ENCODE peak calls at places on chromosomes 11 and 22, in nine cellular contexts. One of them, this sample, is unnamed.

GRCh38 chr11:1931326-1931725 is 11.8 kb downstream of the TNNT3 start:
- ATAC-seq in HCT116: no peak
- ATAC-seq in GM12878: no peak
- ATAC-seq in right lobe of liver: no peak
- ATAC-seq in body of pancreas: no peak
- ATAC-seq in HepG2: no peak
- ATAC-seq in A549: no peak
- ATAC-seq in K562: no peak
- ATAC-seq in IMR-90: peak; percentile 68
- ATAC-seq in this sample: peak; percentile 29

GRCh38 chr11:71568707-71569349 is 3.5 kb downstream of the KRTAP5-10 start:
- ATAC-seq in right lobe of liver: no peak
- ATAC-seq in IMR-90: peak; percentile 51
- ATAC-seq in HepG2: peak; percentile 68
- ATAC-seq in A549: peak; percentile 30
- ATAC-seq in K562: no peak
- ATAC-seq in GM12878: no peak
- ATAC-seq in body of pancreas: no peak
- ATAC-seq in HCT116: no peak
- ATAC-seq in this sample: no peak

GRCh38 chr11:65353900-65354264 is 669 bp upstream of the TIGD3 start:
- ATAC-seq in right lobe of liver: no peak
- ATAC-seq in body of pancreas: peak; percentile 0
- ATAC-seq in IMR-90: peak; percentile 2
- ATAC-seq in K562: no peak
- ATAC-seq in HCT116: no peak
- ATAC-seq in A549: no peak
- ATAC-seq in GM12878: no peak
- ATAC-seq in HepG2: no peak
- ATAC-seq in this sample: peak; percentile 1

GRCh38 chr11:103587951-103588788 is 448.3 kb upstream of the DDI1 start:
- ATAC-seq in HepG2: no peak
- ATAC-seq in right lobe of liver: peak; percentile 79
- ATAC-seq in A549: no peak
- ATAC-seq in HCT116: no peak
- ATAC-seq in K562: no peak
- ATAC-seq in GM12878: no peak
- ATAC-seq in body of pancreas: no peak
- ATAC-seq in IMR-90: no peak
- ATAC-seq in this sample: no peak

GRCh38 chr11:8442301-8442700 is 151.7 kb downstream of the STK33 start:
- ATAC-seq in K562: no peak
- ATAC-seq in body of pancreas: no peak
- ATAC-seq in right lobe of liver: no peak
- ATAC-seq in HepG2: peak; percentile 31
- ATAC-seq in GM12878: no peak
- ATAC-seq in IMR-90: no peak
- ATAC-seq in HCT116: no peak
- ATAC-seq in A549: no peak
- ATAC-seq in this sample: no peak

GRCh38 chr22:42910221-42910942 is 53.3 kb upstream of the ARFGAP3 start:
- ATAC-seq in HCT116: peak; percentile 63
- ATAC-seq in right lobe of liver: no peak
- ATAC-seq in IMR-90: no peak
- ATAC-seq in GM12878: no peak
- ATAC-seq in HepG2: no peak
- ATAC-seq in body of pancreas: no peak
- ATAC-seq in A549: no peak
- ATAC-seq in K562: no peak
- ATAC-seq in this sample: no peak

GRCh38 chr11:112128483-112129121 is 35.3 kb downstream of the IL18 start:
- ATAC-seq in IMR-90: peak; percentile 90
- ATAC-seq in HepG2: no peak
- ATAC-seq in A549: peak; percentile 95
- ATAC-seq in GM12878: no peak
- ATAC-seq in K562: no peak
- ATAC-seq in HCT116: peak; percentile 71
- ATAC-seq in body of pancreas: no peak
- ATAC-seq in right lobe of liver: peak; percentile 61
- ATAC-seq in this sample: peak; percentile 60

GRCh38 chr22:27329471-27329870 is 472.1 kb downstream of the MN1 start:
- ATAC-seq in A549: no peak
- ATAC-seq in body of pancreas: no peak
- ATAC-seq in HCT116: no peak
- ATAC-seq in GM12878: no peak
- ATAC-seq in K562: no peak
- ATAC-seq in HepG2: no peak
- ATAC-seq in right lobe of liver: no peak
- ATAC-seq in IMR-90: no peak
- ATAC-seq in this sample: no peak

GRCh38 chr11:8262552-8263108 is 1.0 kb downstream of the LMO1 start:
- ATAC-seq in body of pancreas: peak; percentile 62
- ATAC-seq in right lobe of liver: peak; percentile 38
- ATAC-seq in K562: no peak
- ATAC-seq in HCT116: no peak
- ATAC-seq in IMR-90: peak; percentile 86
- ATAC-seq in GM12878: peak; percentile 65
- ATAC-seq in A549: peak; percentile 48
- ATAC-seq in HepG2: peak; percentile 48
- ATAC-seq in this sample: peak; percentile 72

GRCh38 chr11:65051389-65051858 is 6.9 kb downstream of the NAALADL1 start:
- ATAC-seq in right lobe of liver: no peak
- ATAC-seq in IMR-90: no peak
- ATAC-seq in GM12878: peak; percentile 53
- ATAC-seq in A549: no peak
- ATAC-seq in K562: no peak
- ATAC-seq in body of pancreas: no peak
- ATAC-seq in HepG2: no peak
- ATAC-seq in HCT116: no peak
- ATAC-seq in this sample: no peak

GRCh38 chr11:86219291-86220193 is 25.0 kb upstream of the EED start:
- ATAC-seq in A549: no peak
- ATAC-seq in HepG2: no peak
- ATAC-seq in IMR-90: no peak
- ATAC-seq in body of pancreas: no peak
- ATAC-seq in right lobe of liver: no peak
- ATAC-seq in K562: no peak
- ATAC-seq in GM12878: peak; percentile 87
- ATAC-seq in HCT116: no peak
- ATAC-seq in this sample: no peak

GRCh38 chr11:14746857-14747256 is 103.3 kb downstream of the PDE3B start:
- ATAC-seq in A549: no peak
- ATAC-seq in body of pancreas: no peak
- ATAC-seq in right lobe of liver: no peak
- ATAC-seq in K562: no peak
- ATAC-seq in IMR-90: no peak
- ATAC-seq in HCT116: no peak
- ATAC-seq in GM12878: no peak
- ATAC-seq in HepG2: no peak
- ATAC-seq in this sample: no peak

GRCh38 chr11:74443071-74443864 is 24.1 kb downstream of the KCNE3 start:
- ATAC-seq in K562: peak; percentile 72
- ATAC-seq in A549: peak; percentile 95
- ATAC-seq in HepG2: peak; percentile 87
- ATAC-seq in IMR-90: peak; percentile 76
- ATAC-seq in right lobe of liver: peak; percentile 98
- ATAC-seq in HCT116: peak; percentile 68
- ATAC-seq in body of pancreas: peak; percentile 87
- ATAC-seq in GM12878: no peak
- ATAC-seq in this sample: no peak

GRCh38 chr11:103851166-103851651 is 185.2 kb upstream of the DDI1 start:
- ATAC-seq in GM12878: no peak
- ATAC-seq in K562: no peak
- ATAC-seq in body of pancreas: peak; percentile 85
- ATAC-seq in right lobe of liver: no peak
- ATAC-seq in IMR-90: peak; percentile 77
- ATAC-seq in HepG2: no peak
- ATAC-seq in HCT116: no peak
- ATAC-seq in A549: no peak
- ATAC-seq in this sample: peak; percentile 92

GRCh38 chr22:20069331-20070042 is 10.6 kb upstream of the DGCR8 start:
- ATAC-seq in GM12878: no peak
- ATAC-seq in HepG2: peak; percentile 18
- ATAC-seq in HCT116: no peak
- ATAC-seq in IMR-90: no peak
- ATAC-seq in body of pancreas: no peak
- ATAC-seq in right lobe of liver: no peak
- ATAC-seq in K562: no peak
- ATAC-seq in A549: no peak
- ATAC-seq in this sample: no peak

GRCh38 chr11:77091146-77091940 is 11.3 kb upstream of the OMP start:
- ATAC-seq in right lobe of liver: peak; percentile 58
- ATAC-seq in K562: peak; percentile 95
- ATAC-seq in HepG2: peak; percentile 62
- ATAC-seq in A549: peak; percentile 89
- ATAC-seq in body of pancreas: peak; percentile 87
- ATAC-seq in GM12878: peak; percentile 97
- ATAC-seq in IMR-90: peak; percentile 99
- ATAC-seq in HCT116: peak; percentile 96
- ATAC-seq in this sample: peak; percentile 76

DNA sequence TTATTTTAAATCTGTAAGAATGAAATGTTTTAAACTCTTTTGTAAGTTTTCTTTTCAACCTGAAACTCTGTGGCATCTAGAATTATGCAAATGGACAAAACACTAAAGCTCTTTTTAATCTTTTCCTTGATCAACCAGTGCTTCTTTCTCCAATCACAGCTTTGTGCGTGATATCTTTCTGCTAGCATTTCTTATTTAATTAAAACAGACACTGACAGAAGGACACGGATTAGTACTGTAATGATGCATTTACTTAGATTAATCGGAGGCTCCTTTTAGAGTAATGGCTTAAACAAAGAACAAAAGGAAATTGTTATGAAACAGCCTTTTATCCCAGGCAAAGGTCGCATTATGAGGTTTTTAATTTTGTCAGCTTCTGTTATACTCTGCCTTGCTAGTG is 48.4 kb upstream of the SOX6 start:
- ATAC-seq in A549: no peak
- ATAC-seq in K562: no peak
- ATAC-seq in HCT116: no peak
- ATAC-seq in GM12878: no peak
- ATAC-seq in right lobe of liver: no peak
- ATAC-seq in body of pancreas: no peak
- ATAC-seq in IMR-90: no peak
- ATAC-seq in HepG2: no peak
- ATAC-seq in this sample: no peak
- H3K27ac ChIP-seq in A549: no peak overlapping the region
- H3K27ac ChIP-seq in K562: no peak overlapping the region
- H3K27ac ChIP-seq in HCT116: no peak overlapping the region
- H3K27ac ChIP-seq in GM12878: no peak overlapping the region
- H3K27ac ChIP-seq in right lobe of liver: no peak overlapping the region
- H3K27ac ChIP-seq in body of pancreas: no peak overlapping the region
- H3K27ac ChIP-seq in IMR-90: no peak overlapping the region
- H3K27ac ChIP-seq in HepG2: no peak overlapping the region
- H3K27ac ChIP-seq in this sample: no peak overlapping the region

GRCh38 chr11:126114486-126115252 is 52.0 kb upstream of the CDON start:
- ATAC-seq in HepG2: peak; percentile 7
- ATAC-seq in body of pancreas: no peak
- ATAC-seq in HCT116: no peak
- ATAC-seq in K562: no peak
- ATAC-seq in A549: no peak
- ATAC-seq in IMR-90: no peak
- ATAC-seq in GM12878: peak; percentile 40
- ATAC-seq in right lobe of liver: no peak
- ATAC-seq in this sample: no peak

GRCh38 chr11:126112547-126112946 is 49.9 kb upstream of the CDON start:
- ATAC-seq in HCT116: no peak
- ATAC-seq in body of pancreas: no peak
- ATAC-seq in right lobe of liver: no peak
- ATAC-seq in GM12878: no peak
- ATAC-seq in HepG2: no peak
- ATAC-seq in A549: no peak
- ATAC-seq in K562: no peak
- ATAC-seq in IMR-90: no peak
- ATAC-seq in this sample: no peak

GRCh38 chr11:126113963-126114362 is 51.3 kb upstream of the CDON start:
- ATAC-seq in right lobe of liver: peak; percentile 39
- ATAC-seq in HepG2: no peak
- ATAC-seq in HCT116: no peak
- ATAC-seq in IMR-90: no peak
- ATAC-seq in body of pancreas: peak; percentile 0
- ATAC-seq in GM12878: no peak
- ATAC-seq in A549: no peak
- ATAC-seq in K562: no peak
- ATAC-seq in this sample: no peak

GRCh38 chr11:126113012-126113411 is 50.3 kb upstream of the CDON start:
- ATAC-seq in HepG2: no peak
- ATAC-seq in GM12878: no peak
- ATAC-seq in A549: no peak
- ATAC-seq in K562: no peak
- ATAC-seq in HCT116: no peak
- ATAC-seq in right lobe of liver: no peak
- ATAC-seq in IMR-90: no peak
- ATAC-seq in body of pancreas: no peak
- ATAC-seq in this sample: no peak

GRCh38 chr11:126113515-126113957 is 50.9 kb upstream of the CDON start:
- ATAC-seq in IMR-90: peak; percentile 76
- ATAC-seq in GM12878: no peak
- ATAC-seq in A549: peak; percentile 75
- ATAC-seq in K562: peak; percentile 44
- ATAC-seq in HepG2: peak; percentile 58
- ATAC-seq in right lobe of liver: peak; percentile 91
- ATAC-seq in body of pancreas: peak; percentile 95
- ATAC-seq in HCT116: peak; percentile 88
- ATAC-seq in this sample: peak; percentile 90
- TF ChIP-seq POLR2A in IMR-90: peak; percentile 49
- TF ChIP-seq POLR2A in GM12878: no peak
- TF ChIP-seq POLR2A in A549: no peak
- TF ChIP-seq POLR2A in K562: no peak
- TF ChIP-seq POLR2A in HepG2: peak; percentile 59
- TF ChIP-seq POLR2A in right lobe of liver: peak; percentile 47
- TF ChIP-seq POLR2A in body of pancreas: peak; percentile 83
- TF ChIP-seq POLR2A in HCT116: no peak
- TF ChIP-seq POLR2A in this sample: no peak

DNA sequence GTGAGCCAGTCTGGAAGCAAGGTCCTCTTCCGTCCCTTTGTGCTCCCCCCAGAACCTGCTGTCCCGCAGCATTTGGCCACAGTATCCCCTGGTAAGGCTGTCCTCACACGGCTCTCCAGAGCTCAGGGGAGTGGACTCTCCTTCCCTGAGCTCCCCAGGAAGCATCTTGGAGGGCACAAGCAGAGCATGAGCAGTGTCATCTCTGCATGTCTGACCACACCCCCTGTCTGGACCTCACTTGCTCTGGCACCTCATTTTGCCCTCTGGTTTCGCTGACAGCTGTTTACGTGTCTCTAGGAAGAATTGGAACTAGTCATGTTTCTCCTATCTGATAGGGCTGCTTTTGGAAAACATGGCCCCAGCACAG is 15.5 kb downstream of the DCPS start:
- ATAC-seq in HCT116: no peak
- ATAC-seq in HepG2: no peak
- ATAC-seq in A549: no peak
- ATAC-seq in IMR-90: no peak
- ATAC-seq in GM12878: no peak
- ATAC-seq in right lobe of liver: no peak
- ATAC-seq in K562: no peak
- ATAC-seq in body of pancreas: no peak
- ATAC-seq in this sample: no peak
- H3K27ac ChIP-seq in HCT116: no peak overlapping the region
- H3K27ac ChIP-seq in HepG2: no peak overlapping the region
- H3K27ac ChIP-seq in A549: no peak overlapping the region
- H3K27ac ChIP-seq in IMR-90: peak overlapping the region; percentile 92
- H3K27ac ChIP-seq in GM12878: peak overlapping the region; percentile 71
- H3K27ac ChIP-seq in right lobe of liver: peak overlapping the region; percentile 12
- H3K27ac ChIP-seq in K562: no peak overlapping the region
- H3K27ac ChIP-seq in body of pancreas: no peak overlapping the region
- H3K27ac ChIP-seq in this sample: peak overlapping the region; percentile 85

GRCh38 chr11:5234390-5234834 is at the start of gene HBD:
- ATAC-seq in HepG2: no peak
- ATAC-seq in GM12878: peak; percentile 46
- ATAC-seq in body of pancreas: no peak
- ATAC-seq in HCT116: no peak
- ATAC-seq in right lobe of liver: no peak
- ATAC-seq in A549: no peak
- ATAC-seq in IMR-90: peak; percentile 79
- ATAC-seq in K562: peak; percentile 88
- ATAC-seq in this sample: no peak
- TF ChIP-seq POLR2A in HepG2: no peak
- TF ChIP-seq POLR2A in GM12878: no peak
- TF ChIP-seq POLR2A in body of pancreas: no peak
- TF ChIP-seq POLR2A in HCT116: no peak
- TF ChIP-seq POLR2A in right lobe of liver: no peak
- TF ChIP-seq POLR2A in A549: no peak
- TF ChIP-seq POLR2A in IMR-90: no peak
- TF ChIP-seq POLR2A in K562: no peak
- TF ChIP-seq POLR2A in this sample: no peak

This sample was measured in gastroesophageal sphincter.